ENCODE peak calls at places on chromosomes 2 and 18, in six cellular contexts. C is BJ, D is prostate gland, J is OCI-LY7, B is fibroblast of lung, M is dorsolateral prefrontal cortex. K is an unnamed sample.
A peak's percentile ranks its signal among the peaks of the same experiment; 100 is the strongest.

GRCh38 chr2:120593921-120594686 is 141.6 kb upstream of the GLI2 start:
- DNase-seq in C (no peak), D (no peak), J (no peak), B (no peak), M (no peak), K (no peak)

GRCh38 chr2:64391459-64391858 is 62.5 kb upstream of the LGALSL start:
- DNase-seq in C (no peak), D (no peak), J (no peak), B (peak; percentile 13), M (no peak), K (no peak)

GRCh38 chr2:233209117-233209977 is 42.1 kb upstream of the ATG16L1 start:
- DNase-seq in C (no peak), D (no peak), J (no peak), B (peak; percentile 85), M (peak; percentile 61), K (no peak)

GRCh38 chr18:10169064-10169562 is 255.3 kb downstream of the VAPA start:
- DNase-seq in C (no peak), D (peak; percentile 17), J (no peak), B (peak; percentile 79), M (no peak), K (peak; percentile 82)

GRCh38 chr2:60995376-60995775 is 22.1 kb upstream of the PEX13 start:
- DNase-seq in C (no peak), D (no peak), J (no peak), B (no peak), M (no peak), K (no peak)

GRCh38 chr2:118224144-118224887 is 136.0 kb downstream of the INSIG2 start:
- DNase-seq in C (no peak), D (no peak), J (peak; percentile 7), B (peak; percentile 22), M (no peak), K (no peak)

GRCh38 chr2:216761119-216761518 is 65.8 kb upstream of the IGFBP5 start:
- DNase-seq in C (no peak), D (no peak), J (no peak), B (no peak), M (no peak), K (no peak)

GRCh38 chr2:120709608-120710041 is 26.0 kb upstream of the GLI2 start:
- DNase-seq in C (no peak), D (no peak), J (no peak), B (no peak), M (peak; percentile 20), K (no peak)

GRCh38 chr2:201665420-201666158 is 22.3 kb upstream of the TMEM237 start:
- DNase-seq in C (no peak), D (no peak), J (no peak), B (no peak), M (no peak), K (no peak)

GRCh38 chr2:46162329-46162870 is 134.8 kb upstream of the EPAS1 start:
- DNase-seq in C (no peak), D (no peak), J (no peak), B (no peak), M (no peak), K (no peak)

GRCh38 chr18:46832856-46833255 is 76.0 kb upstream of the ST8SIA5 start:
- DNase-seq in C (no peak), D (peak; percentile 29), J (no peak), B (no peak), M (no peak), K (peak; percentile 54)

GRCh38 chr2:201880620-201881381 is 74.5 kb downstream of the CDK15 start:
- DNase-seq in C (peak; percentile 62), D (no peak), J (no peak), B (peak; percentile 67), M (no peak), K (no peak)

GRCh38 chr18:69898241-69898861 is 49.3 kb downstream of the CD226 start:
- DNase-seq in C (no peak), D (no peak), J (no peak), B (peak; percentile 62), M (no peak), K (no peak)

GRCh38 chr18:10912790-10913560 is 236.4 kb downstream of the PIEZO2 start:
- DNase-seq in C (peak; percentile 18), D (no peak), J (no peak), B (peak; percentile 91), M (no peak), K (no peak)

GRCh38 chr18:23936371-23936958 is 78.1 kb upstream of the TTC39C start:
- DNase-seq in C (no peak), D (no peak), J (no peak), B (no peak), M (no peak), K (no peak)

GRCh38 chr18:29879763-29880162 is 1162.8 kb downstream of the DSC3 start:
- DNase-seq in C (no peak), D (no peak), J (no peak), B (no peak), M (no peak), K (no peak)

GRCh38 chr18:27865431-27865830 is 311.5 kb downstream of the CDH2 start:
- DNase-seq in C (no peak), D (no peak), J (no peak), B (peak; percentile 13), M (no peak), K (no peak)

GRCh38 chr2:46798998-46799698 is 116.5 kb downstream of the MCFD2 start:
- DNase-seq in C (no peak), D (no peak), J (no peak), B (no peak), M (no peak), K (no peak)

GRCh38 chr18:21740474-21740723 is 193 bp upstream of the MIB1 start:
- DNase-seq in C (no peak), D (peak; percentile 98), J (peak; percentile 98), B (peak; percentile 93), M (peak; percentile 98), K (peak; percentile 78)

GRCh38 chr2:75561566-75562512 is 1.1 kb upstream of the EVA1A start:
- DNase-seq in C (no peak), D (no peak), J (no peak), B (peak; percentile 68), M (no peak), K (no peak)

GRCh38 chr2:147636238-147636887 is 208.5 kb upstream of the ACVR2A start:
- DNase-seq in C (peak; percentile 38), D (no peak), J (no peak), B (peak; percentile 92), M (no peak), K (no peak)

GRCh38 chr2:187403568-187404260 is 44.3 kb downstream of the CALCRL start:
- DNase-seq in C (no peak), D (no peak), J (no peak), B (peak; percentile 44), M (no peak), K (no peak)

GRCh38 chr18:1361931-1362330 is 457.3 kb downstream of the ADCYAP1 start:
- DNase-seq in C (no peak), D (no peak), J (no peak), B (no peak), M (no peak), K (no peak)

GRCh38 chr2:66919286-66919685 is 477.8 kb upstream of the ETAA1 start:
- DNase-seq in C (no peak), D (no peak), J (no peak), B (no peak), M (no peak), K (no peak)

GRCh38 chr2:105802587-105802986 is 57.9 kb downstream of the NCK2 start:
- DNase-seq in C (no peak), D (no peak), J (peak; percentile 79), B (no peak), M (no peak), K (no peak)

GRCh38 chr2:65023742-65024141 is 32.5 kb upstream of the CEP68 start:
- DNase-seq in C (no peak), D (no peak), J (no peak), B (no peak), M (no peak), K (no peak)

GRCh38 chr2:19575618-19576017 is 217.2 kb upstream of the OSR1 start:
- DNase-seq in C (peak; percentile 51), D (no peak), J (no peak), B (peak; percentile 73), M (no peak), K (no peak)

GRCh38 chr2:20622296-20622686 is 28.6 kb downstream of the HS1BP3 start:
- DNase-seq in C (no peak), D (no peak), J (no peak), B (no peak), M (peak; percentile 14), K (no peak)

GRCh38 chr2:237235383-237236095 is 149.8 kb downstream of the COPS8 start:
- DNase-seq in C (no peak), D (peak; percentile 30), J (no peak), B (peak; percentile 97), M (no peak), K (peak; percentile 56)

GRCh38 chr18:72895548-72895947 is 27.8 kb upstream of the NETO1 start:
- DNase-seq in C (no peak), D (no peak), J (no peak), B (peak; percentile 7), M (no peak), K (no peak)

GRCh38 chr18:13369353-13369752 is 150.8 kb downstream of the LDLRAD4 start:
- DNase-seq in C (no peak), D (no peak), J (no peak), B (no peak), M (no peak), K (no peak)

GRCh38 chr2:118112771-118113334 is 24.6 kb downstream of the INSIG2 start:
- DNase-seq in C (peak; percentile 69), D (no peak), J (no peak), B (peak; percentile 88), M (no peak), K (peak; percentile 61)

GRCh38 chr2:19228092-19228670 is 130.2 kb downstream of the OSR1 start:
- DNase-seq in C (no peak), D (no peak), J (no peak), B (no peak), M (no peak), K (no peak)

GRCh38 chr2:238288650-238289573 is 502 bp upstream of the PER2 start:
- DNase-seq in C (peak; percentile 93), D (peak; percentile 99), J (peak; percentile 100), B (peak; percentile 99), M (peak; percentile 99), K (peak; percentile 93)

GRCh38 chr18:25147878-25148488 is 204.0 kb downstream of the ZNF521 start:
- DNase-seq in C (no peak), D (no peak), J (no peak), B (no peak), M (no peak), K (no peak)

GRCh38 chr18:26840965-26841364 is 24.5 kb downstream of the AQP4 start:
- DNase-seq in C (no peak), D (no peak), J (no peak), B (no peak), M (no peak), K (no peak)
- TF ChIP-seq CTCF in C (no peak), D (no peak), J (no peak), B (no peak), M (no peak), K (peak; percentile 5)

GRCh38 chr2:109130726-109130995 is 1.7 kb downstream of the SH3RF3 start:
- DNase-seq in C (no peak), D (no peak), J (no peak), B (no peak), M (no peak), K (no peak)
- H3K4me3 ChIP-seq in C (peak overlapping the region; percentile 69), D (peak overlapping the region; percentile 57), J (no peak overlapping the region), B (peak overlapping the region; percentile 40), M (peak overlapping the region; percentile 74), K (no peak overlapping the region)

GRCh38 chr18:64103979-64104378 is 44.9 kb downstream of the LINC00305 start:
- DNase-seq in C (no peak), D (no peak), J (no peak), B (no peak), M (no peak), K (no peak)
- TF ChIP-seq CTCF in C (peak; percentile 7), D (no peak), J (no peak), B (no peak), M (no peak), K (peak; percentile 58)

GRCh38 chr2:7424481-7424880 is 507.3 kb downstream of the RNF144A start:
- DNase-seq in C (no peak), D (no peak), J (no peak), B (no peak), M (no peak), K (no peak)
- H3K4me3 ChIP-seq in C (no peak overlapping the region), D (no peak overlapping the region), J (no peak overlapping the region), B (no peak overlapping the region), M (no peak overlapping the region), K (no peak overlapping the region)

K was measured in LNCaP clone FGC.